ENCODE peak calls at places on chromosome X, in ten cellular contexts. J, N, S, H, V, D, C, K, W and O are unnamed samples.

GRCh38 chrX:47590984-47591383 is 8.7 kb downstream of the TIMP1 start:
- DNase-seq in N (no peak), C (no peak), D (no peak), K (no peak), H (no peak), J (no peak), V (no peak), S (no peak), W (no peak), O (no peak)

GRCh38 chrX:12065251-12065650 is 73.0 kb upstream of the FRMPD4 start:
- DNase-seq in W (no peak), C (no peak), J (no peak), D (peak; percentile 5), K (no peak), H (no peak), S (no peak), N (peak; percentile 25), V (no peak), O (no peak)

GRCh38 chrX:153410888-153411254 is 401 bp upstream of the ZFP92 start:
- DNase-seq in H (no peak), C (no peak), V (no peak), D (no peak), S (no peak), J (no peak), W (no peak), N (no peak), K (no peak), O (no peak)

GRCh38 chrX:40871385-40872082 is 136.2 kb upstream of the MED14 start:
- DNase-seq in K (no peak), V (no peak), N (no peak), D (no peak), H (no peak), W (no peak), C (no peak), J (no peak), S (no peak), O (no peak)

GRCh38 chrX:68440940-68441339 is 7.6 kb upstream of the OPHN1 start:
- DNase-seq in K (peak; percentile 79), J (peak; percentile 33), W (peak; percentile 42), V (peak; percentile 88), C (peak; percentile 69), N (peak; percentile 25), S (peak; percentile 72), D (peak; percentile 54), H (peak; percentile 12), O (peak; percentile 84)

GRCh38 chrX:123983240-123983639 is 21.7 kb downstream of the STAG2 start:
- DNase-seq in J (no peak), K (no peak), C (no peak), S (no peak), D (no peak), W (no peak), H (no peak), V (no peak), N (no peak), O (no peak)

GRCh38 chrX:13933851-13934250 is 95.8 kb downstream of the GEMIN8 start:
- DNase-seq in W (no peak), N (no peak), V (no peak), C (no peak), K (no peak), S (no peak), J (no peak), H (no peak), D (no peak), O (no peak)

GRCh38 chrX:85107407-85107806 is 103.7 kb downstream of the APOOL start:
- DNase-seq in W (no peak), S (no peak), C (peak; percentile 61), J (no peak), N (peak; percentile 14), V (no peak), H (no peak), K (no peak), D (no peak), O (no peak)

GRCh38 chrX:4379071-4379470 is 665.6 kb upstream of the PRKX start:
- DNase-seq in D (no peak), C (no peak), J (no peak), S (no peak), N (no peak), V (no peak), W (no peak), H (no peak), K (no peak), O (no peak)

GRCh38 chrX:17588303-17588702 is 149.0 kb upstream of the SCML1 start:
- DNase-seq in H (no peak), N (no peak), S (no peak), C (no peak), D (no peak), W (no peak), K (no peak), V (no peak), J (no peak), O (no peak)

GRCh38 chrX:17595456-17596035 is 141.7 kb upstream of the SCML1 start:
- DNase-seq in S (no peak), C (no peak), H (no peak), W (no peak), D (no peak), J (no peak), K (no peak), N (peak; percentile 26), V (no peak), O (no peak)

GRCh38 chrX:17590892-17591740 is 146.2 kb upstream of the SCML1 start:
- DNase-seq in H (peak; percentile 3), K (peak; percentile 65), C (peak; percentile 66), J (peak; percentile 29), D (peak; percentile 36), W (peak; percentile 49), N (peak; percentile 73), V (peak; percentile 83), S (peak; percentile 59), O (peak; percentile 49)

GRCh38 chrX:17591741-17592110 is 145.6 kb upstream of the SCML1 start:
- DNase-seq in J (no peak), W (no peak), N (no peak), K (no peak), S (no peak), C (no peak), V (no peak), D (no peak), H (no peak), O (peak; percentile 27)

GRCh38 chrX:17592117-17592516 is 145.2 kb upstream of the SCML1 start:
- DNase-seq in N (no peak), S (no peak), H (no peak), J (no peak), W (no peak), D (no peak), V (no peak), C (no peak), K (no peak), O (no peak)
- TF ChIP-seq EP300 in N (no peak), S (no peak), H (no peak), J (peak; percentile 61), W (no peak), D (no peak), V (no peak), C (no peak), K (no peak), O (no peak)

GRCh38 chrX:74536142-74537010 is 78.0 kb downstream of the RLIM start:
- DNase-seq in H (no peak), D (peak; percentile 8), S (peak; percentile 78), J (peak; percentile 59), V (peak; percentile 96), N (no peak), W (peak; percentile 86), K (peak; percentile 64), C (peak; percentile 90), O (peak; percentile 89)

GRCh38 chrX:74535211-74535621 is 79.2 kb downstream of the RLIM start:
- DNase-seq in S (peak; percentile 12), J (no peak), V (no peak), W (peak; percentile 54), C (no peak), H (peak; percentile 16), D (peak; percentile 16), K (no peak), N (peak; percentile 29), O (no peak)

GRCh38 chrX:74535633-74536141 is 78.7 kb downstream of the RLIM start:
- DNase-seq in V (peak; percentile 92), D (peak; percentile 4), C (peak; percentile 76), W (peak; percentile 50), N (no peak), J (peak; percentile 15), K (peak; percentile 63), S (peak; percentile 81), H (peak; percentile 1), O (peak; percentile 87)

GRCh38 chrX:74537011-74537390 is 77.4 kb downstream of the RLIM start:
- DNase-seq in K (no peak), W (no peak), S (no peak), J (no peak), C (no peak), V (no peak), H (no peak), N (no peak), D (no peak), O (peak; percentile 53)

DNA sequence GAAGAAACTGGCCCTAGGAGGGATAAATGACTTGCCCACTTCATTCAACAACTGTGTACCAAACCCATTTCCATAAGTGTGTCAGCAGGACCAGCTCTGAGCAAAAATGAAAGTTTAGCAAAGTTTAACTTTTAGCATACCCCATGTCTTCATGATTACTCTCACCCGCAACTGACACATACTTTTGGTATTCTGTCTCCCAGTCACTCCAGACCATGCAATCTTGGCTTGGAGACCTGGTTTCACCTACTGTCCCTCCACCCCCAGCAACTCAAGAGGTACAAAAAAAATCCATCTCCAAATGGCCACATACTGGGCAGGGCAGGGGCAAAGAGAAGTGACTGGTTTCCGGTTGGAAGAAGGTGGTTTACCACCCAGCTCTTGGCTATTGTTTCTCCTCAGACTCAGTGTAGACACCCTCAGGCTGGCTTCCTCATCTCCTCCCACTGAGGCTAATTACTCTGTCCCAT is 79.8 kb downstream of the RLIM start:
- DNase-seq in C (no peak), D (no peak), J (no peak), S (no peak), N (no peak), V (no peak), H (no peak), W (no peak), K (no peak), O (no peak)
- H3K27ac ChIP-seq in C (no peak overlapping the region), D (no peak overlapping the region), J (peak overlapping the region; percentile 90), S (peak overlapping the region; percentile 90), N (no peak overlapping the region), V (peak overlapping the region; percentile 86), H (no peak overlapping the region), W (no peak overlapping the region), K (peak overlapping the region; percentile 88), O (no peak overlapping the region)

GRCh38 chrX:9789555-9789954 is 3.3 kb downstream of the SHROOM2 start:
- DNase-seq in N (no peak), K (no peak), H (no peak), V (no peak), C (no peak), D (no peak), S (no peak), W (no peak), J (no peak), O (no peak)
- H3K4me3 ChIP-seq in N (no peak overlapping the region), K (no peak overlapping the region), H (no peak overlapping the region), V (no peak overlapping the region), C (no peak overlapping the region), D (no peak overlapping the region), S (no peak overlapping the region), W (no peak overlapping the region), J (no peak overlapping the region), O (no peak overlapping the region)

GRCh38 chrX:34877451-34877850 is 65.1 kb upstream of the FAM47B start:
- DNase-seq in N (no peak), C (no peak), J (no peak), S (no peak), W (no peak), K (no peak), D (no peak), H (no peak), V (no peak), O (no peak)
- TF ChIP-seq EP300 in N (no peak), C (no peak), J (no peak), S (no peak), W (no peak), K (no peak), D (no peak), H (no peak), V (no peak), O (no peak)

GRCh38 chrX:115571712-115572111 is 10.7 kb downstream of the PLS3 start:
- DNase-seq in J (no peak), N (no peak), W (no peak), D (no peak), C (no peak), V (no peak), S (no peak), H (no peak), K (no peak), O (no peak)
- H3K27ac ChIP-seq in J (no peak overlapping the region), N (no peak overlapping the region), W (no peak overlapping the region), D (no peak overlapping the region), C (no peak overlapping the region), V (no peak overlapping the region), S (no peak overlapping the region), H (no peak overlapping the region), K (no peak overlapping the region), O (no peak overlapping the region)